ENCODE peak calls at places on chromosomes 11 and 22, in nine cellular contexts. K is adrenal gland, R is mammary epithelial cell, T is fibroblast of the aortic adventitia, M is fibroblast of mammary gland, H is gastrocnemius medialis, Y is pancreas, J is left ventricle myocardium inferior, F is brain microvascular endothelial cell. Z is an unnamed sample.
A peak's percentile ranks its signal among the peaks of the same experiment; 100 is the strongest.

GRCh38 chr11:92246637-92247036 is 22.0 kb downstream of the FAT3 start:
- DNase-seq in K (no peak), R (peak; percentile 66), T (no peak), M (no peak), H (no peak), Y (no peak), J (no peak), F (no peak), Z (no peak)

GRCh38 chr11:19218801-19219460 is 17.1 kb upstream of the CSRP3 start:
- DNase-seq in K (no peak), R (no peak), T (peak; percentile 31), M (peak; percentile 33), H (peak; percentile 80), Y (no peak), J (peak; percentile 40), F (no peak), Z (no peak)

GRCh38 chr11:122976734-122977454 is 4.7 kb downstream of the BSX start:
- DNase-seq in K (no peak), R (no peak), T (no peak), M (no peak), H (no peak), Y (no peak), J (no peak), F (no peak), Z (no peak)

GRCh38 chr11:240315-240714 is 3.5 kb downstream of the PSMD13 start:
- DNase-seq in K (no peak), R (no peak), T (no peak), M (no peak), H (no peak), Y (no peak), J (no peak), F (no peak), Z (no peak)

GRCh38 chr11:132782102-132782501 is 750.2 kb downstream of the OPCML start:
- DNase-seq in K (no peak), R (no peak), T (no peak), M (no peak), H (no peak), Y (no peak), J (no peak), F (no peak), Z (no peak)

GRCh38 chr11:119284344-119285157 is 32.4 kb downstream of the MCAM start:
- DNase-seq in K (no peak), R (peak; percentile 35), T (peak; percentile 64), M (peak; percentile 51), H (no peak), Y (no peak), J (no peak), F (no peak), Z (peak; percentile 50)

GRCh38 chr11:12691473-12691872 is 17.3 kb downstream of the TEAD1 start:
- DNase-seq in K (no peak), R (no peak), T (no peak), M (peak; percentile 60), H (no peak), Y (no peak), J (no peak), F (peak; percentile 63), Z (peak; percentile 77)

GRCh38 chr11:128686745-128687177 is 7.1 kb upstream of the FLI1 start:
- DNase-seq in K (no peak), R (peak; percentile 39), T (peak; percentile 43), M (peak; percentile 31), H (no peak), Y (peak; percentile 19), J (peak; percentile 55), F (peak; percentile 35), Z (peak; percentile 71)

GRCh38 chr11:129077191-129077590 is 114.9 kb downstream of the ARHGAP32 start:
- DNase-seq in K (no peak), R (no peak), T (no peak), M (no peak), H (no peak), Y (no peak), J (no peak), F (no peak), Z (no peak)

GRCh38 chr11:90512846-90513245 is 290.0 kb upstream of the CHORDC1 start:
- DNase-seq in K (no peak), R (no peak), T (no peak), M (no peak), H (no peak), Y (no peak), J (no peak), F (no peak), Z (no peak)

GRCh38 chr11:36195496-36196346 is 93.5 kb downstream of the COMMD9 start:
- DNase-seq in K (no peak), R (no peak), T (peak; percentile 54), M (peak; percentile 47), H (no peak), Y (no peak), J (no peak), F (no peak), Z (peak; percentile 74)

GRCh38 chr11:79328402-79328801 is 112.4 kb downstream of the TENM4 start:
- DNase-seq in K (no peak), R (no peak), T (no peak), M (no peak), H (no peak), Y (no peak), J (no peak), F (no peak), Z (no peak)

GRCh38 chr11:69120096-69120875 is 35.4 kb upstream of the SMIM38 start:
- DNase-seq in K (no peak), R (no peak), T (no peak), M (no peak), H (no peak), Y (no peak), J (no peak), F (no peak), Z (no peak)

GRCh38 chr22:46614070-46614931 is 5.9 kb upstream of the GRAMD4 start:
- DNase-seq in K (no peak), R (no peak), T (no peak), M (no peak), H (no peak), Y (no peak), J (no peak), F (no peak), Z (no peak)

GRCh38 chr11:93857413-93858185 is 7.2 kb upstream of the VSTM5 start:
- DNase-seq in K (no peak), R (no peak), T (peak; percentile 62), M (peak; percentile 40), H (no peak), Y (no peak), J (no peak), F (no peak), Z (no peak)

GRCh38 chr22:20430101-20430640 is 7.5 kb downstream of the SCARF2 start:
- DNase-seq in K (no peak), R (no peak), T (no peak), M (no peak), H (no peak), Y (no peak), J (no peak), F (no peak), Z (no peak)
- H3K4me3 ChIP-seq in K (no peak overlapping the region), R (no peak overlapping the region), T (no peak overlapping the region), M (no peak overlapping the region), H (no peak overlapping the region), Y (no peak overlapping the region), J (peak overlapping the region; percentile 56), F (no peak overlapping the region), Z (no peak overlapping the region)

GRCh38 chr11:8092587-8093424 is 11.8 kb downstream of the TUB start:
- DNase-seq in K (peak; percentile 61), R (peak; percentile 48), T (peak; percentile 77), M (peak; percentile 78), H (no peak), Y (peak; percentile 72), J (peak; percentile 48), F (peak; percentile 72), Z (peak; percentile 87)

GRCh38 chr11:8090756-8091155 is 9.7 kb downstream of the TUB start:
- DNase-seq in K (no peak), R (no peak), T (peak; percentile 43), M (peak; percentile 49), H (no peak), Y (no peak), J (no peak), F (peak; percentile 37), Z (no peak)

GRCh38 chr11:8093931-8094575 is 13.0 kb downstream of the TUB start:
- DNase-seq in K (no peak), R (no peak), T (no peak), M (no peak), H (no peak), Y (no peak), J (no peak), F (no peak), Z (no peak)

GRCh38 chr11:8089791-8090510 is 8.9 kb downstream of the TUB start:
- DNase-seq in K (no peak), R (no peak), T (no peak), M (no peak), H (no peak), Y (peak; percentile 14), J (no peak), F (no peak), Z (no peak)

DNA sequence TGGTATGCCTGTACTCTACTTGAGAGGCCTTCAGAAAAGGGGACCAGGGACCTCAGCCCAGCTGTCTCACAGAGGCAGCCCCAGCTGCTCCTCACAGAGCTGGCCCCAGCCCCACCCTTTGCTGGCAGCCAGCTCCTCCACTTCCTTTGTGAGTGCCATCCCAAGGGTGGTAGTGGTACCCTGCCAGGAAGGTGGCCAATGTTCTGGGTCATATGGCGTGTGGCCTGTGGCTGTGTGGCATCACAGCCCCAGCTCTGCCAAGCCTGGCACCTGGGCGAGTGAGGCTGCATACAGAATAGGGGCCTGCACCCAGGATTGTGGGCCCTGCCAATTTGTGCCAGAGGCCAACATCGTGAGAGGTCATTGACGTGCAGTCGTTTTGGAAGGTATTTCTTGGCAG is 10.7 kb downstream of the TUB start:
- DNase-seq in K (no peak), R (no peak), T (no peak), M (no peak), H (no peak), Y (no peak), J (no peak), F (no peak), Z (no peak)
- TF ChIP-seq CTCF in K (no peak), R (no peak), T (no peak), M (no peak), H (no peak), Y (no peak), J (no peak), F (no peak), Z (no peak)

GRCh38 chr11:70662691-70663098 is 264.4 kb downstream of the CTTN start:
- DNase-seq in K (no peak), R (no peak), T (no peak), M (no peak), H (no peak), Y (no peak), J (no peak), F (no peak), Z (peak; percentile 8)
- H3K4me3 ChIP-seq in K (no peak overlapping the region), R (no peak overlapping the region), T (no peak overlapping the region), M (no peak overlapping the region), H (no peak overlapping the region), Y (no peak overlapping the region), J (peak overlapping the region; percentile 56), F (no peak overlapping the region), Z (no peak overlapping the region)

DNA sequence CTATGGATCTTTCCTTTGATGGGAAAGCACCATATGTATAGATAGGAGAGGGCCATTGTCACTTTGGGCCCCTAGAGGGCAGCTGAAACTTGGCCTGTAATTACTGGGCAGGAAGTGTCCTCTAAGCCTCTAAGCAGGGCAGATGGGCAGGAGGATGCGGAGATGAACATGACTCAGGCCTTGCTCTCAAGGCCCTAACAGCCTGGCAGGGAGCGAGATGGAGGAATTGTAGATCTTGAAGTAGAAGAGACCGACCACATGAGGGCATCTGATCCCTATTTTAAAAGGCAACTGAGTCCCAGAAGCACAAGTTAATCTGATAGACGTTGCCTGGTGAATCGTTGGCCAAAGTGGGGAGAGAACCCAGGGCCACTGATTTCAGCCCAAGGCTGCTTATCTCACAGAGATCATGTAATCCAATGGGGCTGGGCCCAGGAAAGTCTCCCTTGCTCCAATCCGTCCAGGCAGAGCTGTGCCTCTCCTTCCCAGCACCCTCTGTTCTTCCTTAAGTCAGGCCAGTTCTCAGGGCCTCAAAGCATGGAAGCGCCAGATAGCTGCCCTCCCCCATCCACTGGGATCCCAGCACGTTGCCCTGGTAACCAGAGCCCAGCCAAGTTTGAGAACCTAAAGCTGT is 2.5 kb upstream of the SEPTIN3 start:
- DNase-seq in K (peak; percentile 75), R (peak; percentile 87), T (peak; percentile 86), M (peak; percentile 92), H (no peak), Y (no peak), J (no peak), F (peak; percentile 83), Z (peak; percentile 88)
- TF ChIP-seq CTCF in K (peak; percentile 54), R (peak; percentile 52), T (peak; percentile 31), M (peak; percentile 41), H (peak; percentile 14), Y (no peak), J (peak; percentile 48), F (peak; percentile 65), Z (peak; percentile 49)

Z was measured in foreskin fibroblast.